ENCODE peak calls at places on chromosomes 2 and 18, in six cellular contexts. D is GDM1; Y is T follicular helper cell; E is iris pigment epithelial cell; X is H54; M is activated CD4-positive, alpha-beta T cell treated with anti-CD3 and anti-CD28 coated beads for 4 hours. Z is an unnamed sample.

GRCh38 chr2:105597011-105597830 is 147.5 kb upstream of the NCK2 start:
- DNase-seq in D (no peak), Y (no peak), E (no peak), X (no peak), M (no peak), Z (no peak)

GRCh38 chr2:5689790-5690189 is 2.4 kb upstream of the SOX11 start:
- DNase-seq in D (no peak), Y (no peak), E (no peak), X (no peak), M (no peak), Z (no peak)

GRCh38 chr2:55351672-55352071 is 68.0 kb downstream of the CCDC88A start:
- DNase-seq in D (no peak), Y (no peak), E (no peak), X (no peak), M (no peak), Z (no peak)

GRCh38 chr2:121748202-121748601 is 7.2 kb upstream of the TSN start:
- DNase-seq in D (no peak), Y (no peak), E (peak), X (no peak), M (no peak), Z (peak)

GRCh38 chr2:207288628-207289027 is 122.9 kb upstream of the KLF7 start:
- DNase-seq in D (no peak), Y (no peak), E (no peak), X (no peak), M (no peak), Z (no peak)

GRCh38 chr2:229884775-229885699 is 36.8 kb downstream of the TRIP12 start:
- DNase-seq in D (no peak), Y (no peak), E (no peak), X (no peak), M (no peak), Z (no peak)

GRCh38 chr18:31546476-31546875 is 45.2 kb upstream of the TTR start:
- DNase-seq in D (no peak), Y (no peak), E (peak), X (no peak), M (no peak), Z (peak)

GRCh38 chr18:60984496-60984895 is 348.7 kb upstream of the CDH20 start:
- DNase-seq in D (no peak), Y (no peak), E (peak), X (no peak), M (no peak), Z (peak)

GRCh38 chr2:65435625-65436168 is 3.3 kb upstream of the SPRED2 start:
- DNase-seq in D (peak), Y (no peak), E (peak), X (peak), M (peak), Z (peak)

GRCh38 chr2:129892773-129893172 is 86.7 kb upstream of the RAB6C start:
- DNase-seq in D (no peak), Y (no peak), E (no peak), X (no peak), M (no peak), Z (no peak)